ENCODE peak calls at places on chromosomes 2 and 18, in nine cellular contexts. T is WTC11, G is neural crest cell, Z is GM23338, D is tibial artery, I is foreskin fibroblast, L is neural progenitor cell, K is retinal pigment epithelial cell, C is RWPE2. W is an unnamed sample.

GRCh38 chr2:231917280-231918088 is 8.7 kb downstream of the NPPC start:
- DNase-seq in T (no peak), G (no peak), Z (no peak), D (no peak), I (no peak), L (peak), K (no peak), C (no peak), W (no peak)

GRCh38 chr2:202486351-202486750 is 110.2 kb downstream of the BMPR2 start:
- DNase-seq in T (no peak), G (no peak), Z (no peak), D (no peak), I (no peak), L (no peak), K (no peak), C (no peak), W (no peak)

GRCh38 chr2:96111823-96112500 is 4.4 kb downstream of the ADRA2B start:
- DNase-seq in T (peak), G (no peak), Z (no peak), D (peak), I (no peak), L (no peak), K (no peak), C (peak), W (no peak)

GRCh38 chr2:226799976-226800940 is 638 bp upstream of the IRS1 start:
- DNase-seq in T (no peak), G (no peak), Z (peak), D (peak), I (peak), L (peak), K (no peak), C (peak), W (peak)

GRCh38 chr2:106562826-106563594 is 75.8 kb downstream of the CD8B2 start:
- DNase-seq in T (peak), G (no peak), Z (peak), D (no peak), I (no peak), L (peak), K (no peak), C (no peak), W (no peak)

GRCh38 chr2:128536925-128537620 is 218.4 kb upstream of the HS6ST1 start:
- DNase-seq in T (peak), G (no peak), Z (peak), D (no peak), I (peak), L (peak), K (peak), C (no peak), W (no peak)

GRCh38 chr2:10901160-10901559 is 10.6 kb upstream of the KCNF1 start:
- DNase-seq in T (no peak), G (no peak), Z (no peak), D (peak), I (peak), L (no peak), K (no peak), C (no peak), W (no peak)

GRCh38 chr2:226873051-226873620 is 37.3 kb downstream of the RHBDD1 start:
- DNase-seq in T (no peak), G (no peak), Z (no peak), D (no peak), I (peak), L (no peak), K (no peak), C (no peak), W (no peak)

GRCh38 chr2:68171146-68171545 is 13.5 kb downstream of the PNO1 start:
- DNase-seq in T (no peak), G (no peak), Z (no peak), D (no peak), I (no peak), L (no peak), K (no peak), C (no peak), W (no peak)

GRCh38 chr18:58882039-58882438 is 17.4 kb downstream of the ZNF532 start:
- DNase-seq in T (no peak), G (no peak), Z (no peak), D (no peak), I (peak), L (no peak), K (no peak), C (no peak), W (no peak)

GRCh38 chr2:237473474-237474453 is 13.3 kb upstream of the MLPH start:
- DNase-seq in T (no peak), G (no peak), Z (no peak), D (no peak), I (peak), L (no peak), K (no peak), C (no peak), W (peak)

GRCh38 chr2:217890445-217890844 is 112.3 kb downstream of the TNS1 start:
- DNase-seq in T (no peak), G (no peak), Z (no peak), D (peak), I (peak), L (peak), K (no peak), C (no peak), W (no peak)

GRCh38 chr2:217887841-217888665 is 114.7 kb downstream of the TNS1 start:
- DNase-seq in T (no peak), G (no peak), Z (no peak), D (no peak), I (no peak), L (no peak), K (no peak), C (no peak), W (peak)

GRCh38 chr2:217889656-217890055 is 113.1 kb downstream of the TNS1 start:
- DNase-seq in T (no peak), G (no peak), Z (no peak), D (no peak), I (no peak), L (no peak), K (no peak), C (no peak), W (no peak)

GRCh38 chr2:217884985-217885384 is 117.8 kb downstream of the TNS1 start:
- DNase-seq in T (no peak), G (no peak), Z (no peak), D (no peak), I (no peak), L (no peak), K (no peak), C (no peak), W (no peak)

DNA sequence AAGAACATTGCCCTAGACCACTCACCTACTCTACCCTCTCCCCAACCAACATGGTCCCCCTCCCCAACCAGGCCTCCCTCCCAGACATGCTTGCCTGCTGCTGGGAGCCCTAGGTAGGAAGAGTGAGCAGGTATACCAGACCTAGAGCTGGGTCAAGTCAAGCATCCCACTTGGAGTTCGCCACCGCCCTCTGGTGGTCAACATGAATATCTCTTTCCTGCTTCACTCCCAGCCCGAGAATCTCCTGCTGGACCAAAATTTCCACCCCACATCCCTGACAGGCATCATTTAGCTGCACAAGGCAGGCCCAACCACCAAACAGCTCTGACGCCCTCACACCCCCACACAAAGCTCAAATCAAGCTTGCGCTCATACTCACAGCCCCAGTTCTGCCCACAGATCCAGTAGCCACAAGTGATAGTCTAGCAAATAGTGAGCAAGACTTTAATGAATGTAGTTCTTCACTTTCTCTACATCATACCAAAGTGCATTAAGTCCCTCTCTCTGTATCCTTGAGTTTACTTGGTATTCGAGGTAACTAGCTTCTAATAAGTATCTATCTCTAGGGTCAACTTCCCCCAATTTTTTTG is 116.0 kb downstream of the TNS1 start:
- DNase-seq in T (peak), G (peak), Z (peak), D (peak), I (peak), L (peak), K (no peak), C (no peak), W (peak)
- TF ChIP-seq CTCF in T (peak), G (peak), Z (peak), D (peak), I (peak), L (peak), K (peak), C (peak), W (peak)

GRCh38 chr18:76935722-76936337 is 113.5 kb downstream of the ZNF236 start:
- DNase-seq in T (no peak), G (no peak), Z (no peak), D (no peak), I (no peak), L (no peak), K (no peak), C (no peak), W (no peak)

GRCh38 chr18:76936877-76937276 is 114.5 kb downstream of the ZNF236 start:
- DNase-seq in T (no peak), G (no peak), Z (no peak), D (no peak), I (no peak), L (no peak), K (no peak), C (no peak), W (no peak)

GRCh38 chr18:76938619-76939018 is 116.3 kb downstream of the ZNF236 start:
- DNase-seq in T (no peak), G (no peak), Z (no peak), D (no peak), I (no peak), L (no peak), K (no peak), C (no peak), W (no peak)

GRCh38 chr18:76941284-76941683 is 118.9 kb downstream of the ZNF236 start:
- DNase-seq in T (no peak), G (no peak), Z (no peak), D (no peak), I (no peak), L (no peak), K (no peak), C (no peak), W (no peak)

GRCh38 chr18:76937597-76937996 is 115.2 kb downstream of the ZNF236 start:
- DNase-seq in T (no peak), G (no peak), Z (no peak), D (no peak), I (peak), L (no peak), K (no peak), C (no peak), W (no peak)
- TF ChIP-seq CTCF in T (no peak), G (peak), Z (no peak), D (no peak), I (no peak), L (no peak), K (peak), C (no peak), W (no peak)

GRCh38 chr2:102143450-102143985 is 972 bp downstream of the IL1R1 start:
- DNase-seq in T (no peak), G (no peak), Z (no peak), D (no peak), I (peak), L (no peak), K (no peak), C (no peak), W (no peak)
- TF ChIP-seq CTCF in T (no peak), G (no peak), Z (no peak), D (no peak), I (no peak), L (no peak), K (no peak), C (no peak), W (no peak)

GRCh38 chr18:8358066-8358795 is 251.0 kb upstream of the RAB12 start:
- DNase-seq in T (no peak), G (no peak), Z (no peak), D (no peak), I (no peak), L (no peak), K (no peak), C (no peak), W (no peak)
- TF ChIP-seq CTCF in T (no peak), G (no peak), Z (no peak), D (no peak), I (no peak), L (no peak), K (no peak), C (no peak), W (no peak)

GRCh38 chr2:55048514-55048924 is 1.7 kb downstream of the RTN4 start:
- DNase-seq in T (no peak), G (no peak), Z (peak), D (no peak), I (peak), L (no peak), K (no peak), C (no peak), W (peak)

GRCh38 chr2:55048925-55049793 is 1.1 kb downstream of the RTN4 start:
- DNase-seq in T (peak), G (peak), Z (peak), D (peak), I (peak), L (peak), K (no peak), C (peak), W (peak)

GRCh38 chr2:55051026-55051866 is 995 bp upstream of the RTN4 start:
- DNase-seq in T (no peak), G (peak), Z (peak), D (peak), I (peak), L (peak), K (peak), C (peak), W (peak)

GRCh38 chr2:55049794-55050132 is 488 bp downstream of the RTN4 start:
- DNase-seq in T (no peak), G (no peak), Z (no peak), D (no peak), I (peak), L (no peak), K (no peak), C (no peak), W (no peak)

GRCh38 chr2:55050133-55050994 is at the start of gene RTN4:
- DNase-seq in T (peak), G (peak), Z (peak), D (peak), I (peak), L (peak), K (peak), C (peak), W (peak)
- TF ChIP-seq CTCF in T (no peak), G (no peak), Z (no peak), D (peak), I (no peak), L (no peak), K (no peak), C (no peak), W (no peak)

DNA sequence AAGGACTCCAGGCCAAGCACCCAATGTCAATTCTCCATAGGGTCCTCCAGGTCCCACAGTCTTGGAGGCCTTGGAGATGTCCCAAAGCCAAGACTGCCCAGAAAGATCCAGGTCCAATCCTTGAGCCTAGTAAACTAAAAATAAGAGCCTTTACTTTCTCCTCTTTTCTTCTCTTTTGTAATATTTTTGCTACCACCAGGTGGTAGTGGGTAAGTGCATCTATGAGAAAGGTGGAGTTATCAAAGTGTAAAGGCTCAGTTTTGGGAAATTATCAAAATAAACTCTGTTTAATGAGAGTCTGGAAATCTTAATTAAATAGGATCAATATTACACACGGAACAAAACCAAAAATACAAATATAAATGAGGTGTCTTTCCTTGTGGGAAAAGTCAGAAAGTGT is 276.4 kb downstream of the ALK start:
- DNase-seq in T (no peak), G (no peak), Z (no peak), D (no peak), I (no peak), L (no peak), K (no peak), C (no peak), W (no peak)
- TF ChIP-seq CTCF in T (no peak), G (peak), Z (peak), D (no peak), I (no peak), L (no peak), K (no peak), C (peak), W (no peak)

W was measured in lung.